ENCODE peak calls at places on chromosomes 3 and 15, in ten cellular contexts. One of them, this sample, is unnamed.

GRCh38 chr3:73409405-73409804 is 215.3 kb downstream of the PDZRN3 start:
- DNase-seq in AG09309: peak
- DNase-seq in iPS-NIHi11: no peak
- DNase-seq in EH: peak
- DNase-seq in effector CD8-positive, alpha-beta T cell: no peak
- DNase-seq in activated CD8-positive, alpha-beta memory T cell treated with anti-CD3 and anti-CD28 coated beads, Interleukin-2, amount 50 U/mL, for 4 hours: no peak
- DNase-seq in NCI-H524 treated with DMSO at 0.1 percent for 48 hours: no peak
- DNase-seq in stimulated activated CD8-positive, alpha-beta memory T cell treated with anti-CD3 and anti-CD28 coated beads, Interleukin-7, amount 100 ng/mL, for 24 hours: no peak
- DNase-seq in activated CD4-positive, alpha-beta T cell treated with anti-CD3 and anti-CD28 coated beads for 48 hours: no peak
- DNase-seq in kidney glomerular epithelial cell: no peak
- DNase-seq in this sample: no peak

GRCh38 chr3:71056327-71056726 is 527.2 kb downstream of the FOXP1 start:
- DNase-seq in AG09309: no peak
- DNase-seq in iPS-NIHi11: no peak
- DNase-seq in EH: peak
- DNase-seq in effector CD8-positive, alpha-beta T cell: no peak
- DNase-seq in activated CD8-positive, alpha-beta memory T cell treated with anti-CD3 and anti-CD28 coated beads, Interleukin-2, amount 50 U/mL, for 4 hours: no peak
- DNase-seq in NCI-H524 treated with DMSO at 0.1 percent for 48 hours: no peak
- DNase-seq in stimulated activated CD8-positive, alpha-beta memory T cell treated with anti-CD3 and anti-CD28 coated beads, Interleukin-7, amount 100 ng/mL, for 24 hours: no peak
- DNase-seq in activated CD4-positive, alpha-beta T cell treated with anti-CD3 and anti-CD28 coated beads for 48 hours: no peak
- DNase-seq in kidney glomerular epithelial cell: no peak
- DNase-seq in this sample: no peak

GRCh38 chr15:59349715-59350420 is 22.8 kb downstream of the MYO1E start:
- DNase-seq in AG09309: peak
- DNase-seq in iPS-NIHi11: peak
- DNase-seq in EH: peak
- DNase-seq in effector CD8-positive, alpha-beta T cell: no peak
- DNase-seq in activated CD8-positive, alpha-beta memory T cell treated with anti-CD3 and anti-CD28 coated beads, Interleukin-2, amount 50 U/mL, for 4 hours: no peak
- DNase-seq in NCI-H524 treated with DMSO at 0.1 percent for 48 hours: no peak
- DNase-seq in stimulated activated CD8-positive, alpha-beta memory T cell treated with anti-CD3 and anti-CD28 coated beads, Interleukin-7, amount 100 ng/mL, for 24 hours: no peak
- DNase-seq in activated CD4-positive, alpha-beta T cell treated with anti-CD3 and anti-CD28 coated beads for 48 hours: peak
- DNase-seq in kidney glomerular epithelial cell: peak
- DNase-seq in this sample: no peak

GRCh38 chr15:49831206-49831965 is 210.5 kb downstream of the DTWD1 start:
- DNase-seq in AG09309: peak
- DNase-seq in iPS-NIHi11: no peak
- DNase-seq in EH: peak
- DNase-seq in effector CD8-positive, alpha-beta T cell: no peak
- DNase-seq in activated CD8-positive, alpha-beta memory T cell treated with anti-CD3 and anti-CD28 coated beads, Interleukin-2, amount 50 U/mL, for 4 hours: no peak
- DNase-seq in NCI-H524 treated with DMSO at 0.1 percent for 48 hours: no peak
- DNase-seq in stimulated activated CD8-positive, alpha-beta memory T cell treated with anti-CD3 and anti-CD28 coated beads, Interleukin-7, amount 100 ng/mL, for 24 hours: no peak
- DNase-seq in activated CD4-positive, alpha-beta T cell treated with anti-CD3 and anti-CD28 coated beads for 48 hours: no peak
- DNase-seq in kidney glomerular epithelial cell: peak
- DNase-seq in this sample: no peak

GRCh38 chr15:32763295-32763694 is 45.5 kb downstream of the GREM1 start:
- DNase-seq in AG09309: no peak
- DNase-seq in iPS-NIHi11: no peak
- DNase-seq in EH: no peak
- DNase-seq in effector CD8-positive, alpha-beta T cell: no peak
- DNase-seq in activated CD8-positive, alpha-beta memory T cell treated with anti-CD3 and anti-CD28 coated beads, Interleukin-2, amount 50 U/mL, for 4 hours: no peak
- DNase-seq in NCI-H524 treated with DMSO at 0.1 percent for 48 hours: no peak
- DNase-seq in stimulated activated CD8-positive, alpha-beta memory T cell treated with anti-CD3 and anti-CD28 coated beads, Interleukin-7, amount 100 ng/mL, for 24 hours: no peak
- DNase-seq in activated CD4-positive, alpha-beta T cell treated with anti-CD3 and anti-CD28 coated beads for 48 hours: no peak
- DNase-seq in kidney glomerular epithelial cell: no peak
- DNase-seq in this sample: no peak

GRCh38 chr3:139940622-139941021 is 5.6 kb downstream of the CLSTN2 start:
- DNase-seq in AG09309: no peak
- DNase-seq in iPS-NIHi11: no peak
- DNase-seq in EH: no peak
- DNase-seq in effector CD8-positive, alpha-beta T cell: no peak
- DNase-seq in activated CD8-positive, alpha-beta memory T cell treated with anti-CD3 and anti-CD28 coated beads, Interleukin-2, amount 50 U/mL, for 4 hours: no peak
- DNase-seq in NCI-H524 treated with DMSO at 0.1 percent for 48 hours: no peak
- DNase-seq in stimulated activated CD8-positive, alpha-beta memory T cell treated with anti-CD3 and anti-CD28 coated beads, Interleukin-7, amount 100 ng/mL, for 24 hours: no peak
- DNase-seq in activated CD4-positive, alpha-beta T cell treated with anti-CD3 and anti-CD28 coated beads for 48 hours: no peak
- DNase-seq in kidney glomerular epithelial cell: peak
- DNase-seq in this sample: no peak

GRCh38 chr3:99704417-99704816 is 66.0 kb downstream of the COL8A1 start:
- DNase-seq in AG09309: no peak
- DNase-seq in iPS-NIHi11: no peak
- DNase-seq in EH: no peak
- DNase-seq in effector CD8-positive, alpha-beta T cell: no peak
- DNase-seq in activated CD8-positive, alpha-beta memory T cell treated with anti-CD3 and anti-CD28 coated beads, Interleukin-2, amount 50 U/mL, for 4 hours: no peak
- DNase-seq in NCI-H524 treated with DMSO at 0.1 percent for 48 hours: no peak
- DNase-seq in stimulated activated CD8-positive, alpha-beta memory T cell treated with anti-CD3 and anti-CD28 coated beads, Interleukin-7, amount 100 ng/mL, for 24 hours: no peak
- DNase-seq in activated CD4-positive, alpha-beta T cell treated with anti-CD3 and anti-CD28 coated beads for 48 hours: no peak
- DNase-seq in kidney glomerular epithelial cell: no peak
- DNase-seq in this sample: no peak

GRCh38 chr3:40309925-40310635 is 573 bp downstream of the EIF1B start:
- DNase-seq in AG09309: no peak
- DNase-seq in iPS-NIHi11: peak
- DNase-seq in EH: peak
- DNase-seq in effector CD8-positive, alpha-beta T cell: peak
- DNase-seq in activated CD8-positive, alpha-beta memory T cell treated with anti-CD3 and anti-CD28 coated beads, Interleukin-2, amount 50 U/mL, for 4 hours: no peak
- DNase-seq in NCI-H524 treated with DMSO at 0.1 percent for 48 hours: no peak
- DNase-seq in stimulated activated CD8-positive, alpha-beta memory T cell treated with anti-CD3 and anti-CD28 coated beads, Interleukin-7, amount 100 ng/mL, for 24 hours: no peak
- DNase-seq in activated CD4-positive, alpha-beta T cell treated with anti-CD3 and anti-CD28 coated beads for 48 hours: peak
- DNase-seq in kidney glomerular epithelial cell: no peak
- DNase-seq in this sample: no peak

GRCh38 chr15:85676332-85676731 is 118.4 kb downstream of the KLHL25 start:
- DNase-seq in AG09309: no peak
- DNase-seq in iPS-NIHi11: no peak
- DNase-seq in EH: no peak
- DNase-seq in effector CD8-positive, alpha-beta T cell: no peak
- DNase-seq in activated CD8-positive, alpha-beta memory T cell treated with anti-CD3 and anti-CD28 coated beads, Interleukin-2, amount 50 U/mL, for 4 hours: no peak
- DNase-seq in NCI-H524 treated with DMSO at 0.1 percent for 48 hours: no peak
- DNase-seq in stimulated activated CD8-positive, alpha-beta memory T cell treated with anti-CD3 and anti-CD28 coated beads, Interleukin-7, amount 100 ng/mL, for 24 hours: no peak
- DNase-seq in activated CD4-positive, alpha-beta T cell treated with anti-CD3 and anti-CD28 coated beads for 48 hours: no peak
- DNase-seq in kidney glomerular epithelial cell: no peak
- DNase-seq in this sample: no peak

This sample was measured in SK-N-MC.